ENCODE peak calls at places on chromosomes 3 and 15, in six cellular contexts. B is pancreas, R is body of pancreas, G is A172, Z is GM19239, N is putamen. A is an unnamed sample.

GRCh38 chr3:114770874-114771273 is 376.2 kb downstream of the ZBTB20 start:
- DNase-seq in N (no peak), R (no peak), Z (no peak), B (no peak), G (no peak), A (no peak)

GRCh38 chr3:45929042-45929679 is 14.1 kb upstream of the CXCR6 start:
- DNase-seq in N (peak), G (peak), R (no peak), B (no peak), Z (peak), A (no peak)

GRCh38 chr3:128994581-128995161 is 795 bp upstream of the CFAP92 start:
- DNase-seq in B (no peak), N (no peak), Z (no peak), G (no peak), R (no peak), A (no peak)

GRCh38 chr3:46076606-46077005 is 49.3 kb upstream of the XCR1 start:
- DNase-seq in G (no peak), B (no peak), Z (no peak), R (no peak), N (no peak), A (no peak)

GRCh38 chr15:83278191-83278590 is 6.3 kb downstream of the BNC1 start:
- DNase-seq in Z (no peak), B (no peak), G (no peak), R (no peak), N (no peak), A (no peak)

GRCh38 chr3:196192036-196193001 is 18.9 kb downstream of the ZDHHC19 start:
- DNase-seq in N (peak), Z (no peak), R (no peak), G (no peak), B (no peak), A (no peak)

GRCh38 chr15:66476535-66476934 is 21.0 kb downstream of the SNAPC5 start:
- DNase-seq in Z (no peak), B (no peak), R (no peak), N (no peak), G (no peak), A (no peak)

GRCh38 chr3:124034016-124034808 is 42.3 kb upstream of the ROPN1 start:
- DNase-seq in Z (no peak), G (no peak), B (no peak), R (peak), N (no peak), A (no peak)

GRCh38 chr15:78757636-78757905 is 53.7 kb downstream of the ADAMTS7 start:
- DNase-seq in Z (no peak), N (no peak), G (no peak), R (peak), B (no peak), A (no peak)

GRCh38 chr15:29034151-29034550 is 148.4 kb downstream of the APBA2 start:
- DNase-seq in G (no peak), R (no peak), N (no peak), Z (no peak), B (no peak), A (no peak)

GRCh38 chr3:19866751-19867347 is 67.2 kb downstream of the EFHB start:
- DNase-seq in N (peak), B (peak), Z (no peak), G (peak), R (peak), A (peak)

GRCh38 chr3:130323503-130323902 is 22.0 kb upstream of the COL6A5 start:
- DNase-seq in B (no peak), N (no peak), Z (no peak), R (no peak), G (no peak), A (no peak)

GRCh38 chr3:16319307-16319706 is 54.3 kb downstream of the OXNAD1 start:
- DNase-seq in Z (no peak), R (no peak), B (no peak), N (no peak), G (no peak), A (no peak)

GRCh38 chr15:77863491-77864105 is 213.9 kb downstream of the TBC1D2B start:
- DNase-seq in G (no peak), B (no peak), R (no peak), Z (no peak), N (no peak), A (no peak)

GRCh38 chr15:66866651-66867050 is 164.6 kb downstream of the SMAD6 start:
- DNase-seq in Z (no peak), G (no peak), B (no peak), R (no peak), N (no peak), A (no peak)

GRCh38 chr3:64143399-64144130 is 81.7 kb downstream of the PRICKLE2 start:
- DNase-seq in G (peak), B (no peak), R (no peak), Z (no peak), N (no peak), A (no peak)

A was measured in NCI-H774.